ENCODE peak calls at places on chromosome 20, in six cellular contexts. One of them, this sample, is unnamed. For H3K36me3, the result is how much of the 10 kb centered on the place peaks cover.

GRCh38 chr20:50224553-50225255 is 34.1 kb downstream of the CEBPB start:
- DNase-seq in heart right ventricle: peak
- DNase-seq in ovary: peak
- DNase-seq in fibroblast of lung: peak
- DNase-seq in brain microvascular endothelial cell: peak
- DNase-seq in lung: peak
- DNase-seq in this sample: peak

GRCh38 chr20:35883778-35884540 is 70.3 kb downstream of the SCAND1 start:
- DNase-seq in heart right ventricle: peak
- DNase-seq in ovary: peak
- DNase-seq in fibroblast of lung: peak
- DNase-seq in brain microvascular endothelial cell: peak
- DNase-seq in lung: peak
- DNase-seq in this sample: peak

GRCh38 chr20:38308047-38308438 is 4.1 kb downstream of the BPI start:
- DNase-seq in heart right ventricle: no peak
- DNase-seq in ovary: no peak
- DNase-seq in fibroblast of lung: no peak
- DNase-seq in brain microvascular endothelial cell: no peak
- DNase-seq in lung: no peak
- DNase-seq in this sample: peak

GRCh38 chr20:7696311-7696710 is 243.9 kb downstream of the HAO1 start:
- DNase-seq in heart right ventricle: no peak
- DNase-seq in ovary: no peak
- DNase-seq in fibroblast of lung: no peak
- DNase-seq in brain microvascular endothelial cell: peak
- DNase-seq in lung: no peak
- DNase-seq in this sample: no peak

GRCh38 chr20:48962976-48963730 is 41.6 kb downstream of the ARFGEF2 start:
- DNase-seq in heart right ventricle: no peak
- DNase-seq in ovary: no peak
- DNase-seq in fibroblast of lung: peak
- DNase-seq in brain microvascular endothelial cell: no peak
- DNase-seq in lung: no peak
- DNase-seq in this sample: no peak

GRCh38 chr20:9241232-9241692 is 172.4 kb downstream of the PLCB4 start:
- DNase-seq in heart right ventricle: no peak
- DNase-seq in ovary: no peak
- DNase-seq in fibroblast of lung: peak
- DNase-seq in brain microvascular endothelial cell: peak
- DNase-seq in lung: no peak
- DNase-seq in this sample: peak

GRCh38 chr20:40945754-40946451 is 82.7 kb upstream of the TOP1 start:
- DNase-seq in heart right ventricle: peak
- DNase-seq in ovary: peak
- DNase-seq in fibroblast of lung: peak
- DNase-seq in brain microvascular endothelial cell: peak
- DNase-seq in lung: no peak
- DNase-seq in this sample: peak

GRCh38 chr20:14245368-14245970 is 91.9 kb downstream of the FLRT3 start:
- DNase-seq in heart right ventricle: no peak
- DNase-seq in ovary: no peak
- DNase-seq in fibroblast of lung: peak
- DNase-seq in brain microvascular endothelial cell: no peak
- DNase-seq in lung: no peak
- DNase-seq in this sample: peak

GRCh38 chr20:57464642-57465211 is 60.2 kb downstream of the CTCFL start:
- DNase-seq in heart right ventricle: no peak
- DNase-seq in ovary: no peak
- DNase-seq in fibroblast of lung: no peak
- DNase-seq in brain microvascular endothelial cell: peak
- DNase-seq in lung: no peak
- DNase-seq in this sample: peak

GRCh38 chr20:19713851-19714716 is 44.0 kb upstream of the RIN2 start:
- DNase-seq in heart right ventricle: no peak
- DNase-seq in ovary: no peak
- DNase-seq in fibroblast of lung: peak
- DNase-seq in brain microvascular endothelial cell: no peak
- DNase-seq in lung: no peak
- DNase-seq in this sample: no peak

GRCh38 chr20:56624786-56625681 is 4.1 kb upstream of the TFAP2C start:
- DNase-seq in heart right ventricle: no peak
- DNase-seq in ovary: no peak
- DNase-seq in fibroblast of lung: no peak
- DNase-seq in brain microvascular endothelial cell: no peak
- DNase-seq in lung: no peak
- DNase-seq in this sample: no peak

GRCh38 chr20:51096571-51097267 is 73.8 kb upstream of the KCNG1 start:
- DNase-seq in heart right ventricle: no peak
- DNase-seq in ovary: no peak
- DNase-seq in fibroblast of lung: no peak
- DNase-seq in brain microvascular endothelial cell: no peak
- DNase-seq in lung: no peak
- DNase-seq in this sample: no peak

GRCh38 chr20:51551186-51551585 is 8.7 kb upstream of the NFATC2 start:
- DNase-seq in heart right ventricle: no peak
- DNase-seq in ovary: no peak
- DNase-seq in fibroblast of lung: no peak
- DNase-seq in brain microvascular endothelial cell: no peak
- DNase-seq in lung: no peak
- DNase-seq in this sample: no peak

GRCh38 chr20:12744026-12744425 is 264.7 kb upstream of the SPTLC3 start:
- DNase-seq in heart right ventricle: no peak
- DNase-seq in ovary: no peak
- DNase-seq in fibroblast of lung: no peak
- DNase-seq in brain microvascular endothelial cell: no peak
- DNase-seq in lung: no peak
- DNase-seq in this sample: no peak

GRCh38 chr20:59670786-59671492 is 66.6 kb downstream of the PHACTR3 start:
- DNase-seq in heart right ventricle: no peak
- DNase-seq in ovary: no peak
- DNase-seq in fibroblast of lung: no peak
- DNase-seq in brain microvascular endothelial cell: no peak
- DNase-seq in lung: peak
- DNase-seq in this sample: no peak

GRCh38 chr20:48049631-48050030 is 264.4 kb upstream of the SULF2 start:
- DNase-seq in heart right ventricle: no peak
- DNase-seq in ovary: no peak
- DNase-seq in fibroblast of lung: no peak
- DNase-seq in brain microvascular endothelial cell: no peak
- DNase-seq in lung: no peak
- DNase-seq in this sample: no peak

GRCh38 chr20:52665441-52665840 is 306.7 kb upstream of the TSHZ2 start:
- DNase-seq in heart right ventricle: no peak
- DNase-seq in ovary: no peak
- DNase-seq in fibroblast of lung: no peak
- DNase-seq in brain microvascular endothelial cell: no peak
- DNase-seq in lung: no peak
- DNase-seq in this sample: no peak

GRCh38 chr20:43844778-43845614 is 69.7 kb upstream of the TOX2 start:
- DNase-seq in heart right ventricle: peak
- DNase-seq in ovary: no peak
- DNase-seq in fibroblast of lung: peak
- DNase-seq in brain microvascular endothelial cell: peak
- DNase-seq in lung: no peak
- DNase-seq in this sample: no peak
- TF ChIP-seq CTCF in heart right ventricle: peak
- TF ChIP-seq CTCF in ovary: no peak
- TF ChIP-seq CTCF in fibroblast of lung: peak
- TF ChIP-seq CTCF in brain microvascular endothelial cell: peak
- TF ChIP-seq CTCF in lung: peak
- TF ChIP-seq CTCF in this sample: peak

DNA sequence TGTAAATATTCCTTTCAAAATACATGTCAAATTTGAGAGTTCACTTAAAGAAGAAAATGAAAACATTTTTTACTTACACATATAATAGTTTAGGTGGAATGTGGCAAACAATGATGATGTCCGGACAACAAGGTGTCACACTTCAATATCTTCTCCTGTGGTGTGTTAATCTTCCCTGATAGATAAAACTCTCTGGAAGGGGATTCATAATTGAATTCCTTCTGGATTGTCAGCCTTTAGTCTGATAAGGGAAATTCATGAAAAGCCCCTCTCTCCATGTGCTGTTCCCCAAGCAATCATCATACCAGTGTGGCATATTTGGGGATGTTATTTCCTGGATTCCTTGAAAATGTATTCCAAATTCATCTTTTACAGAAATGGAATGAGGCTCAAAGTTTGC is 971 bp upstream of the SERINC3 start:
- DNase-seq in heart right ventricle: no peak
- DNase-seq in ovary: no peak
- DNase-seq in fibroblast of lung: no peak
- DNase-seq in brain microvascular endothelial cell: no peak
- DNase-seq in lung: no peak
- DNase-seq in this sample: no peak
- H3K27ac ChIP-seq in heart right ventricle: no peak
- H3K27ac ChIP-seq in ovary: no peak
- H3K27ac ChIP-seq in fibroblast of lung: no peak
- H3K27ac ChIP-seq in brain microvascular endothelial cell: peak
- H3K27ac ChIP-seq in lung: no peak
- H3K27ac ChIP-seq in this sample: peak

DNA sequence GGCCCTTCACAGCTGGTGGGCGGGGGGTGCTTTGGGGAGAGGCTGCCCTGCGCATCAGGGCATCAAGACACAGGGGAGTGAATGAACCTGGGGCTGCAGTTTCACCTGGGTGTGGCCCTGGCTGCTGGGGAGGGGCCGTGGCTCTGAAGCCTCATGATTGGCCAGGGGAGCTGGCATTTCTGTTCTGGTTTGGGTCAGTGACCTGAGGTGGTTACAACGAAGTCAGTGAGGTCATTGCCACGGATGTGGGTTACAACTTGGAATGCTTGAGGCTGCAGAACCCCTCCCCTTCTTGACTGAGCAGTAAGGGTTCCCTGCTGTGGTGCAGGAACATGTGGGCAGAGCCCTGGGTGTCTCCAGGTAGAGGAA is 3.0 kb downstream of the TCEA2 start:
- DNase-seq in heart right ventricle: no peak
- DNase-seq in ovary: no peak
- DNase-seq in fibroblast of lung: peak
- DNase-seq in brain microvascular endothelial cell: peak
- DNase-seq in lung: no peak
- DNase-seq in this sample: peak
- H3K36me3 ChIP-seq in heart right ventricle: under half
- H3K36me3 ChIP-seq in ovary: under half
- H3K36me3 ChIP-seq in fibroblast of lung: under half
- H3K36me3 ChIP-seq in brain microvascular endothelial cell: under half
- H3K36me3 ChIP-seq in lung: under half
- H3K36me3 ChIP-seq in this sample: under half

GRCh38 chr20:21125072-21125848 is 622 bp upstream of the KIZ start:
- DNase-seq in heart right ventricle: peak
- DNase-seq in ovary: no peak
- DNase-seq in fibroblast of lung: peak
- DNase-seq in brain microvascular endothelial cell: peak
- DNase-seq in lung: no peak
- DNase-seq in this sample: peak
- TF ChIP-seq CTCF in heart right ventricle: peak
- TF ChIP-seq CTCF in ovary: no peak
- TF ChIP-seq CTCF in fibroblast of lung: no peak
- TF ChIP-seq CTCF in brain microvascular endothelial cell: peak
- TF ChIP-seq CTCF in lung: no peak
- TF ChIP-seq CTCF in this sample: peak

DNA sequence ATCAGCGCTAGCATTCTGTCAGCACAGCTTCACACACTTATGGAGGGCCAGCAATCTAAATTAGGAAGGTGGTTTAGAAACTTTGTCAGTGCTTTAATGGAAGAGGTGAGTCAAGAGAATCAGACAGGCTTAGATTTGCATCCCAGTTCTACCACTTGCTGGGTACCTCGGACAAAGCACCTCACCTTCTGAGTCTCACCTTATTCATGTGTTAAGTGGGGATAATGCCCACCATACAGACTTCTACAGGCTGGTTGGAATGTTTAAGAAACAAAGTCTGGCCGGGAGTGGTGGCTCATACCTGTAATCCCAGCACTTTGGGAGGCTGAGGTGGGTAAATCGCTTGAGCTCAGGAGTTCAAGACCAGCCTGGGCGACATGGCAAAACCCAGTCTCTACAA is 12.2 kb upstream of the STK35 start:
- DNase-seq in heart right ventricle: no peak
- DNase-seq in ovary: no peak
- DNase-seq in fibroblast of lung: no peak
- DNase-seq in brain microvascular endothelial cell: no peak
- DNase-seq in lung: no peak
- DNase-seq in this sample: no peak
- H3K27ac ChIP-seq in heart right ventricle: no peak
- H3K27ac ChIP-seq in ovary: no peak
- H3K27ac ChIP-seq in fibroblast of lung: no peak
- H3K27ac ChIP-seq in brain microvascular endothelial cell: no peak
- H3K27ac ChIP-seq in lung: no peak
- H3K27ac ChIP-seq in this sample: no peak

GRCh38 chr20:6071162-6071695 is 17.4 kb upstream of the LRRN4 start:
- DNase-seq in heart right ventricle: no peak
- DNase-seq in ovary: no peak
- DNase-seq in fibroblast of lung: no peak
- DNase-seq in brain microvascular endothelial cell: no peak
- DNase-seq in lung: peak
- DNase-seq in this sample: no peak

GRCh38 chr20:6074145-6074561 is 20.3 kb upstream of the LRRN4 start:
- DNase-seq in heart right ventricle: no peak
- DNase-seq in ovary: no peak
- DNase-seq in fibroblast of lung: no peak
- DNase-seq in brain microvascular endothelial cell: no peak
- DNase-seq in lung: no peak
- DNase-seq in this sample: peak

GRCh38 chr20:6067765-6068318 is 14.0 kb upstream of the LRRN4 start:
- DNase-seq in heart right ventricle: no peak
- DNase-seq in ovary: no peak
- DNase-seq in fibroblast of lung: no peak
- DNase-seq in brain microvascular endothelial cell: no peak
- DNase-seq in lung: no peak
- DNase-seq in this sample: no peak

GRCh38 chr20:6066582-6066981 is 12.7 kb upstream of the LRRN4 start:
- DNase-seq in heart right ventricle: no peak
- DNase-seq in ovary: no peak
- DNase-seq in fibroblast of lung: no peak
- DNase-seq in brain microvascular endothelial cell: no peak
- DNase-seq in lung: no peak
- DNase-seq in this sample: no peak

DNA sequence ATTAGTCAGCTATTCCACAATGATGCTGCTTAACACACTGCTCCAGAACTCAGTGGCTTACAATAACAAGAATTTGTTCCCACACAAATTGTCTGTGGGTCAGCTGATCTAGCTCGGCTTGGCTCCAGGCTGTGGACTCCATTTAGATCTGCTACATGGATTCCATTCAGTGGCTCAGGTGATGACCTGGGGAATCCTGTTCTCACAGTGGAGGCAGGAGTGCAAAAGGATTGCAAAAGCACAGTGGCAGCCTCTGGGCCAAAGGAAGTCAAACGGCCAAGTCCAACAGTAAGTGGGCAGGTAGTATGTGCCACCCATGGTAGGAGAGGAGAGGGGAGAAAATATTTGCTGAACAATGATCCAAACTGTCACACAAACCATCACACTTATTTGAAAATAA is 15.8 kb upstream of the LRRN4 start:
- DNase-seq in heart right ventricle: no peak
- DNase-seq in ovary: no peak
- DNase-seq in fibroblast of lung: no peak
- DNase-seq in brain microvascular endothelial cell: no peak
- DNase-seq in lung: no peak
- DNase-seq in this sample: no peak
- H3K36me3 ChIP-seq in heart right ventricle: under half
- H3K36me3 ChIP-seq in ovary: under half
- H3K36me3 ChIP-seq in fibroblast of lung: under half
- H3K36me3 ChIP-seq in brain microvascular endothelial cell: under half
- H3K36me3 ChIP-seq in lung: under half
- H3K36me3 ChIP-seq in this sample: under half

GRCh38 chr20:32858873-32859372 is at the start of gene EFCAB8:
- DNase-seq in heart right ventricle: no peak
- DNase-seq in ovary: no peak
- DNase-seq in fibroblast of lung: peak
- DNase-seq in brain microvascular endothelial cell: no peak
- DNase-seq in lung: no peak
- DNase-seq in this sample: peak
- TF ChIP-seq CTCF in heart right ventricle: no peak
- TF ChIP-seq CTCF in ovary: no peak
- TF ChIP-seq CTCF in fibroblast of lung: no peak
- TF ChIP-seq CTCF in brain microvascular endothelial cell: no peak
- TF ChIP-seq CTCF in lung: no peak
- TF ChIP-seq CTCF in this sample: no peak

This sample was measured in cardiac muscle cell.